ENCODE peak calls at places on chromosomes 5 and 9, in five cellular contexts. T, M, B, E and O are unnamed samples. For H3K4me1, the result is how much of the 10 kb centered on the place peaks cover.

GRCh38 chr5:39933061-39933460 is 508.3 kb upstream of the DAB2 start:
- ATAC-seq in T (no peak), M (no peak), B (no peak), E (no peak), O (no peak)

GRCh38 chr9:104944871-104945270 is 16.9 kb upstream of the ABCA1 start:
- ATAC-seq in T (no peak), M (no peak), B (no peak), E (no peak), O (no peak)

GRCh38 chr9:70525553-70525952 is 111.1 kb upstream of the KLF9 start:
- ATAC-seq in T (peak), M (no peak), B (peak), E (no peak), O (no peak)

GRCh38 chr9:125652771-125653170 is 54.2 kb downstream of the MAPKAP1 start:
- ATAC-seq in T (no peak), M (no peak), B (no peak), E (no peak), O (no peak)

GRCh38 chr5:173010547-173011464 is 27.2 kb downstream of the ATP6V0E1 start:
- ATAC-seq in T (peak), M (no peak), B (peak), E (peak), O (peak)

GRCh38 chr9:81748091-81748490 is 58.7 kb upstream of the TLE1 start:
- ATAC-seq in T (no peak), M (no peak), B (no peak), E (no peak), O (no peak)

GRCh38 chr5:2917524-2917923 is 166.0 kb upstream of the IRX2 start:
- ATAC-seq in T (no peak), M (no peak), B (no peak), E (no peak), O (no peak)

GRCh38 chr5:58629190-58630159 is 46.6 kb downstream of the RAB3C start:
- ATAC-seq in T (no peak), M (no peak), B (no peak), E (no peak), O (peak)

GRCh38 chr5:113038714-113039113 is 62.1 kb downstream of the DCP2 start:
- ATAC-seq in T (no peak), M (peak), B (no peak), E (peak), O (no peak)

GRCh38 chr9:117189121-117189520 is 225.7 kb downstream of the ASTN2 start:
- ATAC-seq in T (no peak), M (no peak), B (no peak), E (no peak), O (no peak)

GRCh38 chr5:35538198-35538931 is 79.3 kb upstream of the SPEF2 start:
- ATAC-seq in T (no peak), M (no peak), B (no peak), E (no peak), O (no peak)

GRCh38 chr5:124743534-124744169 is 2.8 kb downstream of the ZNF608 start:
- ATAC-seq in T (peak), M (peak), B (no peak), E (peak), O (no peak)

GRCh38 chr5:168390491-168390890 is 95.8 kb upstream of the RARS1 start:
- ATAC-seq in T (no peak), M (no peak), B (no peak), E (no peak), O (no peak)

GRCh38 chr5:71586052-71586940 is 844 bp upstream of the MCCC2 start:
- ATAC-seq in T (peak), M (peak), B (no peak), E (peak), O (no peak)

GRCh38 chr9:137434498-137435380 is 6.4 kb downstream of the ENTPD8 start:
- ATAC-seq in T (no peak), M (no peak), B (no peak), E (no peak), O (no peak)

GRCh38 chr5:67515020-67515689 is 318.6 kb upstream of the CD180 start:
- ATAC-seq in T (no peak), M (no peak), B (no peak), E (no peak), O (no peak)

GRCh38 chr9:116219686-116220085 is 66.1 kb downstream of the PAPPA start:
- ATAC-seq in T (no peak), M (no peak), B (peak), E (no peak), O (no peak)

GRCh38 chr5:160477266-160477970 is 55.8 kb downstream of the PTTG1 start:
- ATAC-seq in T (no peak), M (no peak), B (no peak), E (no peak), O (no peak)

GRCh38 chr9:112858625-112859147 is 32.0 kb downstream of the SLC46A2 start:
- ATAC-seq in T (peak), M (no peak), B (peak), E (no peak), O (no peak)

GRCh38 chr5:88842784-88843183 is 40.2 kb downstream of the MEF2C start:
- ATAC-seq in T (no peak), M (no peak), B (no peak), E (no peak), O (no peak)

GRCh38 chr5:140112685-140113179 is 1.2 kb upstream of the PURA start:
- ATAC-seq in T (no peak), M (no peak), B (no peak), E (peak), O (no peak)
- H3K4me3 ChIP-seq in T (peak), M (no peak), B (peak), E (peak), O (peak)

DNA sequence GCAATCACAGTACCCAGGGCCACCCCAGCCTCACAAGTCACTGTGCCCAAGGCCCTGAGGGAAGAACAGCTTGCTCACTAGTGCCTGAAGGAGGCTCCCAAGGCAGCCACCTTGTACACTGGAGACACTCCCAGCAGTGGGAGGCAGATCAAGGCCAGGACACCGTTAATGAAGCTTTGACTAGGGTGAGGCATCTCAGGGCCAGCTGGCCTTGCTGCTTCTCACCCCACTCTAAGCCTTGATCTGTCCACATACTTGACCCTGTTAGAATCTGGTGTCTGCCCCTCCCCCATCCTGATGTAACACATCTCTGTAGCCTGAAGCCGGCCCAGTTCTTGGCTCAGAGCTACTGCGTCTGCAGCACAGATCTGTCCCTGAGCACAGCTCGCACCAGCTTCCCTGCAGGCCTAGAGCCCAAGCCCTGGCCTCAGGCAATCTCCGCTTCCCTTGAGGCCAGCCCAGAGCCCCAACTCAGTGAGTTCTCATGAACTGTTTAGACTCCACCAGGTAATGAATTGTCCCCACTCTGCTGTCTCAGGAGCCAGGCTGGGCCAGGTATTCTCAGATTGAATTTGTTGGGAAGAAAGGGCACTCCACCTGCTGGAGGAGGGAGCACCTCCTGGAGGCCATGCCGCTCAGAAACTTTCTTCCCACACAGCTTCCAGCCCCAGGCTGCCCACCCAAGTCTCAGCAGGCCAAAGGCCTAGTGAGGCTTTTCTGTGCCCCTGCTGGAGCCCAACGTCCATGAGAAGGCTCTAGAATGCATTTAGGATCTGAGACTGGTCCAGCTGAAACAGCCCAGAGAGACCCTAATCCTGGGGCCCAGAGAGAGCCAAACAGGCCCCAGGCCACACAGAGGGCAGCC is 13.4 kb upstream of the JADE2 start:
- ATAC-seq in T (peak), M (peak), B (peak), E (peak), O (peak)
- TF ChIP-seq CTCF in T (no peak), M (no peak), B (no peak), E (no peak), O (no peak)

GRCh38 chr5:148838357-148838756 is 11.9 kb downstream of the ADRB2 start:
- ATAC-seq in T (no peak), M (no peak), B (peak), E (no peak), O (no peak)
- H3K4me1 ChIP-seq in T (under half), M (under half), B (half or more), E (under half), O (under half)

DNA sequence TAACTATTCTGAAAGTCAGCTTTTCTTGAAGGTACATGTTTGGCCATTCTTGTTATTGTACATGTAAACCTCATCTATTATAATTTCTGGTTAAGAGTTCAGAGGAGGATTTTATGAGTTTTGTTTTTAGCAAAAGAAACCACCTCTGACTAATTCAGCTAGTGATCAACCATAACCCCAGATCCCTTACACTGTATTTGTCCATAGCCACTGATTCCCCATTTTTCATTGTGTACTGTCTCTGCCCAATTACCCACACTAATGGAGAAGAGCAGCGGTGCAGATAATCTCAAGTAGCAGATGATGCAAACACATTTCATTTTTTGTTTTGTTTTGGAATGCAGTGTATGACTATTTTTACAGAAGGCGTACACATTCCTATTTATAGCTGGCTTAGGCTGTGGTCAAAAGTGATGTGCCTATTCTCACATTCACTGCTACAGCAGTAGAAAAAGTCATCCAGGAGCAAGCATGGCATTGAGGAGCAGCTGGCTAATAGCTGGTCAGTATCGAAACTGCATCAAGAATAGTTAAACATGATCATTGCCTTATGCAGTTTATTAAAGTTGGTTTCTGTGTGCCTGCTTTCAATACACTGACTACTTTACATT is 988.3 kb downstream of the DTWD2 start:
- ATAC-seq in T (no peak), M (no peak), B (no peak), E (no peak), O (no peak)
- H3K4me3 ChIP-seq in T (no peak), M (no peak), B (no peak), E (no peak), O (no peak)

DNA sequence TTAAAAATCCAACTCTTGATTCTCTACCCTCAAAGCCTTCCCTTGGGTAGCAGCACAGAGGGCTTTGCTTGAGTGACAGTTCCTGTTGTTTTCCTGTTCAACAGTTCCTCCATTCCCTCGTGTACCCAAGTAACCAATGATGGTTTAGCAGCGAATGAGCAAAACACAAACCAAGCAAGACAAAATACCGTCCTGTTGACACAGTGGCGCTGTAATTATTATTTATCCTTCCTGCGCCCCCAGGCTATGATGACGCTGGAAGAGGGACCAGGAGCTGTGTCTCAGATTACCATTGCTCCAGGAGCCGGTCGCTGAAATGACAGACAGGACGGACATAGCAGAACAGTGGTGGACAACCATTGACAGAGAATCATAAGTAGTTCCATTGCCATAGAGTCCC is 154.8 kb downstream of the GADD45G start:
- ATAC-seq in T (no peak), M (no peak), B (no peak), E (no peak), O (no peak)
- TF ChIP-seq CTCF in T (no peak), M (no peak), B (no peak), E (no peak), O (no peak)